ENCODE peak calls at places on chromosomes 12 and 14, in four cellular contexts. One of them, this sample, is unnamed.

GRCh38 chr12:113180333-113180732 is 4.9 kb downstream of the DDX54 start:
- DNase-seq in NCI-H2171 treated with DMSO at 0.1 percent for 48 hours: no peak
- DNase-seq in right lobe of liver: no peak
- DNase-seq in fibroblast of pulmonary artery: no peak
- DNase-seq in this sample: no peak

GRCh38 chr12:19712041-19712440 is 272.7 kb downstream of the AEBP2 start:
- DNase-seq in NCI-H2171 treated with DMSO at 0.1 percent for 48 hours: no peak
- DNase-seq in right lobe of liver: no peak
- DNase-seq in fibroblast of pulmonary artery: peak
- DNase-seq in this sample: peak

GRCh38 chr14:105537580-105538474 is 11.4 kb downstream of the TMEM121 start:
- DNase-seq in NCI-H2171 treated with DMSO at 0.1 percent for 48 hours: peak
- DNase-seq in right lobe of liver: peak
- DNase-seq in fibroblast of pulmonary artery: no peak
- DNase-seq in this sample: peak

GRCh38 chr12:89346741-89347324 is 5.5 kb downstream of the DUSP6 start:
- DNase-seq in NCI-H2171 treated with DMSO at 0.1 percent for 48 hours: no peak
- DNase-seq in right lobe of liver: peak
- DNase-seq in fibroblast of pulmonary artery: peak
- DNase-seq in this sample: peak

GRCh38 chr12:4719821-4720636 is at the start of gene GALNT8:
- DNase-seq in NCI-H2171 treated with DMSO at 0.1 percent for 48 hours: no peak
- DNase-seq in right lobe of liver: no peak
- DNase-seq in fibroblast of pulmonary artery: no peak
- DNase-seq in this sample: no peak

GRCh38 chr12:121776190-121777098 is 17.0 kb downstream of the RHOF start:
- DNase-seq in NCI-H2171 treated with DMSO at 0.1 percent for 48 hours: no peak
- DNase-seq in right lobe of liver: peak
- DNase-seq in fibroblast of pulmonary artery: peak
- DNase-seq in this sample: peak

GRCh38 chr14:104442611-104443390 is 136.8 kb upstream of the C14orf180 start:
- DNase-seq in NCI-H2171 treated with DMSO at 0.1 percent for 48 hours: no peak
- DNase-seq in right lobe of liver: peak
- DNase-seq in fibroblast of pulmonary artery: no peak
- DNase-seq in this sample: no peak

GRCh38 chr12:96033549-96034389 is 1.6 kb downstream of the LTA4H start:
- DNase-seq in NCI-H2171 treated with DMSO at 0.1 percent for 48 hours: no peak
- DNase-seq in right lobe of liver: no peak
- DNase-seq in fibroblast of pulmonary artery: no peak
- DNase-seq in this sample: no peak

GRCh38 chr12:20404576-20405346 is 36.4 kb downstream of the PDE3A start:
- DNase-seq in NCI-H2171 treated with DMSO at 0.1 percent for 48 hours: no peak
- DNase-seq in right lobe of liver: no peak
- DNase-seq in fibroblast of pulmonary artery: peak
- DNase-seq in this sample: peak

GRCh38 chr14:92449404-92449975 is 64.1 kb upstream of the RIN3 start:
- DNase-seq in NCI-H2171 treated with DMSO at 0.1 percent for 48 hours: no peak
- DNase-seq in right lobe of liver: no peak
- DNase-seq in fibroblast of pulmonary artery: no peak
- DNase-seq in this sample: no peak

GRCh38 chr14:103001651-103002396 is 55.5 kb downstream of the CDC42BPB start:
- DNase-seq in NCI-H2171 treated with DMSO at 0.1 percent for 48 hours: no peak
- DNase-seq in right lobe of liver: no peak
- DNase-seq in fibroblast of pulmonary artery: no peak
- DNase-seq in this sample: no peak

GRCh38 chr12:116794725-116795124 is 56.6 kb downstream of the RNFT2 start:
- DNase-seq in NCI-H2171 treated with DMSO at 0.1 percent for 48 hours: no peak
- DNase-seq in right lobe of liver: no peak
- DNase-seq in fibroblast of pulmonary artery: no peak
- DNase-seq in this sample: no peak

GRCh38 chr12:14774944-14775651 is 28.2 kb downstream of the WBP11 start:
- DNase-seq in NCI-H2171 treated with DMSO at 0.1 percent for 48 hours: no peak
- DNase-seq in right lobe of liver: peak
- DNase-seq in fibroblast of pulmonary artery: peak
- DNase-seq in this sample: peak

GRCh38 chr14:100405752-100406455 is 82.8 kb downstream of the SLC25A47 start:
- DNase-seq in NCI-H2171 treated with DMSO at 0.1 percent for 48 hours: no peak
- DNase-seq in right lobe of liver: no peak
- DNase-seq in fibroblast of pulmonary artery: no peak
- DNase-seq in this sample: no peak

GRCh38 chr12:5155866-5156265 is 112.2 kb downstream of the KCNA5 start:
- DNase-seq in NCI-H2171 treated with DMSO at 0.1 percent for 48 hours: no peak
- DNase-seq in right lobe of liver: no peak
- DNase-seq in fibroblast of pulmonary artery: no peak
- DNase-seq in this sample: no peak

GRCh38 chr12:50986961-50987737 is 34.8 kb downstream of the HIGD1C start:
- DNase-seq in NCI-H2171 treated with DMSO at 0.1 percent for 48 hours: peak
- DNase-seq in right lobe of liver: peak
- DNase-seq in fibroblast of pulmonary artery: peak
- DNase-seq in this sample: peak

GRCh38 chr14:80974338-80975078 is 19.1 kb downstream of the TSHR start:
- DNase-seq in NCI-H2171 treated with DMSO at 0.1 percent for 48 hours: peak
- DNase-seq in right lobe of liver: no peak
- DNase-seq in fibroblast of pulmonary artery: no peak
- DNase-seq in this sample: peak

GRCh38 chr14:102923201-102923919 is 897 bp downstream of the AMN start:
- DNase-seq in NCI-H2171 treated with DMSO at 0.1 percent for 48 hours: no peak
- DNase-seq in right lobe of liver: no peak
- DNase-seq in fibroblast of pulmonary artery: no peak
- DNase-seq in this sample: no peak

GRCh38 chr12:12811343-12811742 is 1.8 kb upstream of the DDX47 start:
- DNase-seq in NCI-H2171 treated with DMSO at 0.1 percent for 48 hours: no peak
- DNase-seq in right lobe of liver: no peak
- DNase-seq in fibroblast of pulmonary artery: no peak
- DNase-seq in this sample: no peak

GRCh38 chr12:113241191-113242017 is 20.1 kb downstream of the TPCN1 start:
- DNase-seq in NCI-H2171 treated with DMSO at 0.1 percent for 48 hours: peak
- DNase-seq in right lobe of liver: no peak
- DNase-seq in fibroblast of pulmonary artery: peak
- DNase-seq in this sample: peak

GRCh38 chr12:106297075-106297474 is 5.5 kb upstream of the TCP11L2 start:
- DNase-seq in NCI-H2171 treated with DMSO at 0.1 percent for 48 hours: no peak
- DNase-seq in right lobe of liver: no peak
- DNase-seq in fibroblast of pulmonary artery: no peak
- DNase-seq in this sample: no peak

GRCh38 chr14:71139058-71139946 is 232.0 kb downstream of the PCNX1 start:
- DNase-seq in NCI-H2171 treated with DMSO at 0.1 percent for 48 hours: peak
- DNase-seq in right lobe of liver: peak
- DNase-seq in fibroblast of pulmonary artery: peak
- DNase-seq in this sample: peak

GRCh38 chr14:65560340-65561027 is 148.0 kb downstream of the FUT8 start:
- DNase-seq in NCI-H2171 treated with DMSO at 0.1 percent for 48 hours: no peak
- DNase-seq in right lobe of liver: no peak
- DNase-seq in fibroblast of pulmonary artery: no peak
- DNase-seq in this sample: peak

GRCh38 chr12:130677957-130678558 is 38.0 kb downstream of the RIMBP2 start:
- DNase-seq in NCI-H2171 treated with DMSO at 0.1 percent for 48 hours: peak
- DNase-seq in right lobe of liver: no peak
- DNase-seq in fibroblast of pulmonary artery: no peak
- DNase-seq in this sample: no peak

GRCh38 chr12:132572106-132572505 is 38.3 kb downstream of the LRCOL1 start:
- DNase-seq in NCI-H2171 treated with DMSO at 0.1 percent for 48 hours: no peak
- DNase-seq in right lobe of liver: no peak
- DNase-seq in fibroblast of pulmonary artery: no peak
- DNase-seq in this sample: no peak

GRCh38 chr12:129676411-129676810 is 227.4 kb downstream of the TMEM132D start:
- DNase-seq in NCI-H2171 treated with DMSO at 0.1 percent for 48 hours: no peak
- DNase-seq in right lobe of liver: no peak
- DNase-seq in fibroblast of pulmonary artery: no peak
- DNase-seq in this sample: no peak

GRCh38 chr12:124545508-124546418 is 21.6 kb downstream of the NCOR2 start:
- DNase-seq in NCI-H2171 treated with DMSO at 0.1 percent for 48 hours: no peak
- DNase-seq in right lobe of liver: no peak
- DNase-seq in fibroblast of pulmonary artery: no peak
- DNase-seq in this sample: peak

GRCh38 chr12:99455350-99456037 is 192.1 kb upstream of the GARIN6 start:
- DNase-seq in NCI-H2171 treated with DMSO at 0.1 percent for 48 hours: no peak
- DNase-seq in right lobe of liver: no peak
- DNase-seq in fibroblast of pulmonary artery: no peak
- DNase-seq in this sample: peak

GRCh38 chr12:119938049-119938667 is 50.9 kb upstream of the BICDL1 start:
- DNase-seq in NCI-H2171 treated with DMSO at 0.1 percent for 48 hours: peak
- DNase-seq in right lobe of liver: peak
- DNase-seq in fibroblast of pulmonary artery: peak
- DNase-seq in this sample: peak

GRCh38 chr12:14567311-14568195 is at the start of gene PLBD1:
- DNase-seq in NCI-H2171 treated with DMSO at 0.1 percent for 48 hours: no peak
- DNase-seq in right lobe of liver: peak
- DNase-seq in fibroblast of pulmonary artery: peak
- DNase-seq in this sample: peak

GRCh38 chr12:10163084-10163483 is 8.8 kb downstream of the OLR1 start:
- DNase-seq in NCI-H2171 treated with DMSO at 0.1 percent for 48 hours: no peak
- DNase-seq in right lobe of liver: no peak
- DNase-seq in fibroblast of pulmonary artery: no peak
- DNase-seq in this sample: no peak

GRCh38 chr14:95533391-95533821 is 1.4 kb upstream of the GLRX5 start:
- DNase-seq in NCI-H2171 treated with DMSO at 0.1 percent for 48 hours: peak
- DNase-seq in right lobe of liver: no peak
- DNase-seq in fibroblast of pulmonary artery: peak
- DNase-seq in this sample: peak

GRCh38 chr12:69886715-69887114 is 61.7 kb downstream of the MYRFL start:
- DNase-seq in NCI-H2171 treated with DMSO at 0.1 percent for 48 hours: no peak
- DNase-seq in right lobe of liver: no peak
- DNase-seq in fibroblast of pulmonary artery: no peak
- DNase-seq in this sample: no peak

GRCh38 chr12:126385785-126386184 is 1320.5 kb downstream of the AACS start:
- DNase-seq in NCI-H2171 treated with DMSO at 0.1 percent for 48 hours: no peak
- DNase-seq in right lobe of liver: no peak
- DNase-seq in fibroblast of pulmonary artery: peak
- DNase-seq in this sample: peak

GRCh38 chr12:117686911-117687377 is 281.8 kb downstream of the KSR2 start:
- DNase-seq in NCI-H2171 treated with DMSO at 0.1 percent for 48 hours: no peak
- DNase-seq in right lobe of liver: no peak
- DNase-seq in fibroblast of pulmonary artery: no peak
- DNase-seq in this sample: peak

GRCh38 chr12:52495385-52495784 is 2.3 kb upstream of the KRT6A start:
- DNase-seq in NCI-H2171 treated with DMSO at 0.1 percent for 48 hours: peak
- DNase-seq in right lobe of liver: no peak
- DNase-seq in fibroblast of pulmonary artery: peak
- DNase-seq in this sample: peak

GRCh38 chr14:77638738-77639137 is 22.3 kb upstream of the SPTLC2 start:
- DNase-seq in NCI-H2171 treated with DMSO at 0.1 percent for 48 hours: no peak
- DNase-seq in right lobe of liver: no peak
- DNase-seq in fibroblast of pulmonary artery: peak
- DNase-seq in this sample: peak

GRCh38 chr12:13175499-13175898 is 21.0 kb upstream of the EMP1 start:
- DNase-seq in NCI-H2171 treated with DMSO at 0.1 percent for 48 hours: no peak
- DNase-seq in right lobe of liver: no peak
- DNase-seq in fibroblast of pulmonary artery: no peak
- DNase-seq in this sample: peak

GRCh38 chr12:23561536-23561935 is 387.9 kb downstream of the SOX5 start:
- DNase-seq in NCI-H2171 treated with DMSO at 0.1 percent for 48 hours: peak
- DNase-seq in right lobe of liver: no peak
- DNase-seq in fibroblast of pulmonary artery: no peak
- DNase-seq in this sample: no peak

This sample was measured in astrocyte of the hippocampus.